ENCODE peak calls at places on chromosome 6, in seven cellular contexts. One of them, this sample, is unnamed.

GRCh38 chr6:39776581-39776980 is 15.6 kb upstream of the DAAM2 start:
- DNase-seq in tibial nerve: no peak
- DNase-seq in foreskin fibroblast: no peak
- DNase-seq in brain microvascular endothelial cell: no peak
- DNase-seq in GM23338: peak; percentile 28
- DNase-seq in cardiac fibroblast: no peak
- DNase-seq in pancreas: no peak
- DNase-seq in this sample: no peak

GRCh38 chr6:82704048-82704447 is 340.4 kb downstream of the TPBG start:
- DNase-seq in GM23338: no peak
- DNase-seq in tibial nerve: no peak
- DNase-seq in cardiac fibroblast: no peak
- DNase-seq in pancreas: no peak
- DNase-seq in foreskin fibroblast: peak; percentile 2
- DNase-seq in brain microvascular endothelial cell: no peak
- DNase-seq in this sample: no peak

GRCh38 chr6:12012231-12012565 is at the start of gene HIVEP1:
- DNase-seq in pancreas: peak; percentile 63
- DNase-seq in foreskin fibroblast: no peak
- DNase-seq in GM23338: no peak
- DNase-seq in cardiac fibroblast: no peak
- DNase-seq in brain microvascular endothelial cell: no peak
- DNase-seq in tibial nerve: no peak
- DNase-seq in this sample: no peak

GRCh38 chr6:147468634-147469033 is 39.9 kb upstream of the SAMD5 start:
- DNase-seq in cardiac fibroblast: no peak
- DNase-seq in tibial nerve: no peak
- DNase-seq in brain microvascular endothelial cell: no peak
- DNase-seq in pancreas: no peak
- DNase-seq in foreskin fibroblast: no peak
- DNase-seq in GM23338: peak; percentile 47
- DNase-seq in this sample: no peak

GRCh38 chr6:71044753-71045152 is 87.9 kb upstream of the B3GAT2 start:
- DNase-seq in cardiac fibroblast: no peak
- DNase-seq in pancreas: no peak
- DNase-seq in foreskin fibroblast: no peak
- DNase-seq in tibial nerve: no peak
- DNase-seq in brain microvascular endothelial cell: no peak
- DNase-seq in GM23338: no peak
- DNase-seq in this sample: no peak

GRCh38 chr6:16284472-16284871 is 46.1 kb downstream of the GMPR start:
- DNase-seq in cardiac fibroblast: no peak
- DNase-seq in foreskin fibroblast: no peak
- DNase-seq in pancreas: no peak
- DNase-seq in brain microvascular endothelial cell: no peak
- DNase-seq in GM23338: peak; percentile 20
- DNase-seq in tibial nerve: no peak
- DNase-seq in this sample: no peak

GRCh38 chr6:12911387-12911960 is 194.9 kb downstream of the PHACTR1 start:
- DNase-seq in tibial nerve: no peak
- DNase-seq in GM23338: peak; percentile 48
- DNase-seq in brain microvascular endothelial cell: peak; percentile 4
- DNase-seq in foreskin fibroblast: peak; percentile 33
- DNase-seq in cardiac fibroblast: peak; percentile 57
- DNase-seq in pancreas: no peak
- DNase-seq in this sample: peak; percentile 14

GRCh38 chr6:19988555-19988954 is 151.4 kb downstream of the ID4 start:
- DNase-seq in brain microvascular endothelial cell: peak; percentile 37
- DNase-seq in pancreas: no peak
- DNase-seq in foreskin fibroblast: no peak
- DNase-seq in GM23338: peak; percentile 80
- DNase-seq in cardiac fibroblast: peak; percentile 13
- DNase-seq in tibial nerve: no peak
- DNase-seq in this sample: no peak

GRCh38 chr6:52221302-52221701 is 23.0 kb downstream of the IL17F start:
- DNase-seq in GM23338: no peak
- DNase-seq in tibial nerve: no peak
- DNase-seq in foreskin fibroblast: no peak
- DNase-seq in pancreas: no peak
- DNase-seq in brain microvascular endothelial cell: no peak
- DNase-seq in cardiac fibroblast: no peak
- DNase-seq in this sample: no peak

GRCh38 chr6:89522778-89523177 is 89.8 kb downstream of the ANKRD6 start:
- DNase-seq in tibial nerve: no peak
- DNase-seq in pancreas: no peak
- DNase-seq in brain microvascular endothelial cell: no peak
- DNase-seq in GM23338: peak; percentile 26
- DNase-seq in cardiac fibroblast: no peak
- DNase-seq in foreskin fibroblast: no peak
- DNase-seq in this sample: no peak

GRCh38 chr6:33384581-33385020 is 7.0 kb upstream of the KIFC1 start:
- DNase-seq in brain microvascular endothelial cell: peak; percentile 38
- DNase-seq in GM23338: peak; percentile 72
- DNase-seq in pancreas: no peak
- DNase-seq in cardiac fibroblast: peak; percentile 89
- DNase-seq in tibial nerve: no peak
- DNase-seq in foreskin fibroblast: peak; percentile 60
- DNase-seq in this sample: peak; percentile 70

GRCh38 chr6:133938533-133938932 is 14.5 kb upstream of the TBPL1 start:
- DNase-seq in cardiac fibroblast: no peak
- DNase-seq in brain microvascular endothelial cell: no peak
- DNase-seq in GM23338: no peak
- DNase-seq in tibial nerve: no peak
- DNase-seq in foreskin fibroblast: no peak
- DNase-seq in pancreas: no peak
- DNase-seq in this sample: no peak

GRCh38 chr6:133937909-133938308 is 15.1 kb upstream of the TBPL1 start:
- DNase-seq in foreskin fibroblast: no peak
- DNase-seq in GM23338: no peak
- DNase-seq in pancreas: no peak
- DNase-seq in tibial nerve: no peak
- DNase-seq in cardiac fibroblast: no peak
- DNase-seq in brain microvascular endothelial cell: no peak
- DNase-seq in this sample: no peak

GRCh38 chr6:133945158-133945557 is 7.9 kb upstream of the TBPL1 start:
- DNase-seq in brain microvascular endothelial cell: no peak
- DNase-seq in foreskin fibroblast: no peak
- DNase-seq in GM23338: peak; percentile 48
- DNase-seq in pancreas: no peak
- DNase-seq in cardiac fibroblast: peak; percentile 13
- DNase-seq in tibial nerve: no peak
- DNase-seq in this sample: no peak

GRCh38 chr6:133939778-133940667 is 13.0 kb upstream of the TBPL1 start:
- DNase-seq in pancreas: no peak
- DNase-seq in GM23338: no peak
- DNase-seq in tibial nerve: no peak
- DNase-seq in cardiac fibroblast: no peak
- DNase-seq in foreskin fibroblast: no peak
- DNase-seq in brain microvascular endothelial cell: no peak
- DNase-seq in this sample: no peak
- H3K4me3 ChIP-seq in pancreas: no peak overlapping the region
- H3K4me3 ChIP-seq in GM23338: no peak overlapping the region
- H3K4me3 ChIP-seq in tibial nerve: no peak overlapping the region
- H3K4me3 ChIP-seq in cardiac fibroblast: no peak overlapping the region
- H3K4me3 ChIP-seq in foreskin fibroblast: no peak overlapping the region
- H3K4me3 ChIP-seq in brain microvascular endothelial cell: no peak overlapping the region
- H3K4me3 ChIP-seq in this sample: no peak overlapping the region

GRCh38 chr6:137475103-137475502 is 19.1 kb downstream of the OLIG3 start:
- DNase-seq in pancreas: no peak
- DNase-seq in cardiac fibroblast: no peak
- DNase-seq in tibial nerve: no peak
- DNase-seq in brain microvascular endothelial cell: no peak
- DNase-seq in foreskin fibroblast: no peak
- DNase-seq in GM23338: peak; percentile 44
- DNase-seq in this sample: no peak
- TF ChIP-seq CTCF in pancreas: no peak
- TF ChIP-seq CTCF in cardiac fibroblast: no peak
- TF ChIP-seq CTCF in tibial nerve: no peak
- TF ChIP-seq CTCF in brain microvascular endothelial cell: peak; percentile 25
- TF ChIP-seq CTCF in foreskin fibroblast: no peak
- TF ChIP-seq CTCF in GM23338: peak; percentile 74
- TF ChIP-seq CTCF in this sample: peak; percentile 10

GRCh38 chr6:111626446-111626845 is 20.8 kb upstream of the TRAF3IP2 start:
- DNase-seq in foreskin fibroblast: no peak
- DNase-seq in brain microvascular endothelial cell: no peak
- DNase-seq in GM23338: no peak
- DNase-seq in tibial nerve: no peak
- DNase-seq in pancreas: no peak
- DNase-seq in cardiac fibroblast: no peak
- DNase-seq in this sample: no peak

GRCh38 chr6:111625099-111625416 is 19.4 kb upstream of the TRAF3IP2 start:
- DNase-seq in cardiac fibroblast: no peak
- DNase-seq in GM23338: no peak
- DNase-seq in pancreas: no peak
- DNase-seq in foreskin fibroblast: no peak
- DNase-seq in tibial nerve: no peak
- DNase-seq in brain microvascular endothelial cell: no peak
- DNase-seq in this sample: no peak

GRCh38 chr6:111623046-111623718 is 17.5 kb upstream of the TRAF3IP2 start:
- DNase-seq in tibial nerve: no peak
- DNase-seq in cardiac fibroblast: no peak
- DNase-seq in pancreas: no peak
- DNase-seq in GM23338: no peak
- DNase-seq in foreskin fibroblast: no peak
- DNase-seq in brain microvascular endothelial cell: no peak
- DNase-seq in this sample: no peak

GRCh38 chr6:111624391-111625098 is 18.9 kb upstream of the TRAF3IP2 start:
- DNase-seq in brain microvascular endothelial cell: no peak
- DNase-seq in GM23338: no peak
- DNase-seq in tibial nerve: no peak
- DNase-seq in cardiac fibroblast: peak; percentile 47
- DNase-seq in foreskin fibroblast: no peak
- DNase-seq in pancreas: no peak
- DNase-seq in this sample: no peak

GRCh38 chr6:111625511-111626331 is 20.0 kb upstream of the TRAF3IP2 start:
- DNase-seq in tibial nerve: no peak
- DNase-seq in brain microvascular endothelial cell: peak; percentile 24
- DNase-seq in pancreas: peak; percentile 46
- DNase-seq in GM23338: no peak
- DNase-seq in cardiac fibroblast: peak; percentile 38
- DNase-seq in foreskin fibroblast: no peak
- DNase-seq in this sample: no peak
- H3K4me3 ChIP-seq in tibial nerve: peak overlapping the region; percentile 37
- H3K4me3 ChIP-seq in brain microvascular endothelial cell: peak overlapping the region; percentile 24
- H3K4me3 ChIP-seq in pancreas: peak overlapping the region; percentile 25
- H3K4me3 ChIP-seq in GM23338: no peak overlapping the region
- H3K4me3 ChIP-seq in cardiac fibroblast: no peak overlapping the region
- H3K4me3 ChIP-seq in foreskin fibroblast: peak overlapping the region; percentile 13
- H3K4me3 ChIP-seq in this sample: peak overlapping the region; percentile 33

DNA sequence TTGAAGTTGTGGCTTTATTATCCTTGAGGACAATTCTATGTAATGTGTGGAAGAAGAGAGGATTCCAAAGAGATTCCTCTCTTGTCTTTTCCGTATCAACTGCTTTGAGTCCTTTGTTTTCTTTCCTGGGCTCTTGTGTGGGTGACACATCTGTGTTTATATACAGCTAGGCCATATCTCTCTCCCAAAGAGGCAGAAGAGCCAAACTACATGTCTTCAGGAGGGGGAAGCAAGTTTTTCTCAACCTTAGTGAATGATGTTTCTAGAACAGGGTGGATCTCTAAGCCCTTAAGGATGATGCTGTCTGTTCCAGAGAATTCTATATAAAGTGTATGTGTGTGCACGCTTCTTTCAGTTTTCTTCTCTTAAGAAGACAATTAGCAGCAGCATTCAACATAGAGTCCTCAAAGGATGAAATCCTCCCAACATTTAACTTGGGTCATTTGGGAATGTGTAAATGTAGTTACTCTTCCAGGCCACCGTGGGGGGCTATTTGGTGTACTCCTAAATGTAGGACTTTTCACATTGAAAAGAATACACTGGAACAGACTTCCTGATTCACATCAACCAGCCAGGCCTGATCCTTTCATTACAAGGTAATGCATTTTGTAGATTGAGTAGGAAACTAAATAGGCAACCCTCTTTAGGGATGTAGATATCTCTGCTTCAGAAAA is 92.8 kb upstream of the EEF1E1 start:
- DNase-seq in tibial nerve: no peak
- DNase-seq in pancreas: no peak
- DNase-seq in brain microvascular endothelial cell: no peak
- DNase-seq in cardiac fibroblast: no peak
- DNase-seq in GM23338: peak; percentile 86
- DNase-seq in foreskin fibroblast: no peak
- DNase-seq in this sample: no peak
- TF ChIP-seq CTCF in tibial nerve: no peak
- TF ChIP-seq CTCF in pancreas: no peak
- TF ChIP-seq CTCF in brain microvascular endothelial cell: peak; percentile 27
- TF ChIP-seq CTCF in cardiac fibroblast: no peak
- TF ChIP-seq CTCF in GM23338: peak; percentile 67
- TF ChIP-seq CTCF in foreskin fibroblast: no peak
- TF ChIP-seq CTCF in this sample: no peak

DNA sequence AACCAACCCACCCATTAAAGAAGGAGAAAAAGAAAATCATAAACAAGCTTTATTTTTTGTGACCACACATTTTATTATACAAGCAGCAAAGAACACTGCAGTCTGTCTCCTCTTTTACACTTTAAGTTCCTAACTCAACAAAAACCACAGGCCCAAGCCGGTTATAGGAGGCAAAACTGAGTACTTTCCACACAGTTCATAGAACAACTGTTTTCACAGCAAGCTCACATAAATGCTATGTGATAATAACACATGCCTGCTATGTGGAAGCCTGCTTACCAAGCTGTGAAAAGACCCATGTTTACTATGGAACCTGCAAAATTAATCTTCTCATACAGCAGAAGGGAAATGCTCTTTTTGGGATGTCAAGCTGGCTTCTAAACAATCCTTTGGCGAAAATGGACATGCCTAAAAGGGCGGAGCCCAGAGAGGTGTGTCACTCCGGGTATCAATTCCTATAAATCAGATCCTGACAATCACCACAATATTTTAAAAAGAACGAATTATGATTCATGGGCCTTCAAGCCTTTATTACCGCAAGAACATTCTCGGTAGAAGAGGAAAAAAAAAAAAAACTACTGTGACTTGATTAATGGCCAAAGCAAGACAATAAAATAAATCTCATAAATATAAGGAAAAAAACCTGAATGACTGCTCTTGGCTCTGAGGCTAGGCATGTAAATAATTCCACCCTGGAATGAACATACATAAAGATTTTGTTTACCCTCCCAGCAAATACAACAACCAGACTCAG is 2.6 kb downstream of the TRERF1 start:
- DNase-seq in tibial nerve: no peak
- DNase-seq in cardiac fibroblast: no peak
- DNase-seq in GM23338: no peak
- DNase-seq in foreskin fibroblast: no peak
- DNase-seq in brain microvascular endothelial cell: no peak
- DNase-seq in pancreas: no peak
- DNase-seq in this sample: no peak
- H3K4me3 ChIP-seq in tibial nerve: no peak overlapping the region
- H3K4me3 ChIP-seq in cardiac fibroblast: no peak overlapping the region
- H3K4me3 ChIP-seq in GM23338: peak overlapping the region; percentile 97
- H3K4me3 ChIP-seq in foreskin fibroblast: peak overlapping the region; percentile 90
- H3K4me3 ChIP-seq in brain microvascular endothelial cell: no peak overlapping the region
- H3K4me3 ChIP-seq in pancreas: no peak overlapping the region
- H3K4me3 ChIP-seq in this sample: no peak overlapping the region

This sample was measured in AG09309.